ENCODE peak calls at places on chromosomes 16 and 17, in four cellular contexts. S is A549, F is K562, H is HepG2. U is an unnamed sample.

GRCh38 chr17:43536236-43537088 is 9.7 kb downstream of the ETV4 start:
- DNase-seq in S (no peak), F (no peak), H (no peak), U (no peak)

GRCh38 chr17:74426551-74427047 is 5.3 kb upstream of the GPRC5C start:
- DNase-seq in S (no peak), F (no peak), H (no peak), U (no peak)

GRCh38 chr16:5216681-5217080 is 119.1 kb upstream of the EEF2KMT start:
- DNase-seq in S (no peak), F (no peak), H (no peak), U (no peak)

GRCh38 chr16:84829168-84829965 is 9.6 kb downstream of the CRISPLD2 start:
- DNase-seq in S (no peak), F (no peak), H (no peak), U (no peak)

GRCh38 chr16:65662236-65662635 is 540.4 kb upstream of the CDH11 start:
- DNase-seq in S (no peak), F (no peak), H (no peak), U (no peak)

GRCh38 chr17:50055055-50055425 is 870 bp upstream of the ITGA3 start:
- DNase-seq in S (no peak), F (no peak), H (no peak), U (peak)

GRCh38 chr16:89395150-89396142 is 94.9 kb downstream of the ANKRD11 start:
- DNase-seq in S (peak), F (no peak), H (peak), U (no peak)

GRCh38 chr17:5825717-5826330 is 241.5 kb upstream of the NLRP1 start:
- DNase-seq in S (no peak), F (no peak), H (no peak), U (no peak)

GRCh38 chr16:82884320-82884898 is 257.6 kb downstream of the CDH13 start:
- DNase-seq in S (no peak), F (no peak), H (no peak), U (no peak)

GRCh38 chr17:37483311-37484039 is 6.2 kb upstream of the DUSP14 start:
- DNase-seq in S (no peak), F (no peak), H (no peak), U (no peak)

GRCh38 chr17:69452664-69453260 is 38.3 kb downstream of the MAP2K6 start:
- DNase-seq in S (no peak), F (no peak), H (no peak), U (no peak)

GRCh38 chr17:491086-492014 is 138.7 kb upstream of the RPH3AL start:
- DNase-seq in S (peak), F (peak), H (peak), U (peak)

GRCh38 chr17:69117855-69118758 is 23.6 kb downstream of the ABCA6 start:
- DNase-seq in S (no peak), F (no peak), H (no peak), U (no peak)

GRCh38 chr17:46726106-46726670 is 92.3 kb downstream of the WNT3 start:
- DNase-seq in S (no peak), F (no peak), H (no peak), U (no peak)

GRCh38 chr16:3050487-3050886 is 4.1 kb downstream of the MMP25 start:
- DNase-seq in S (no peak), F (no peak), H (no peak), U (no peak)

GRCh38 chr17:72590882-72591499 is 470.2 kb downstream of the SOX9 start:
- DNase-seq in S (peak), F (no peak), H (no peak), U (no peak)

GRCh38 chr17:55582910-55583309 is 71.7 kb upstream of the SMIM36 start:
- DNase-seq in S (no peak), F (no peak), H (no peak), U (no peak)

GRCh38 chr17:58329035-58329807 is 626 bp upstream of the TSPOAP1 start:
- DNase-seq in S (no peak), F (peak), H (peak), U (peak)

GRCh38 chr16:10077861-10078260 is 104.4 kb downstream of the GRIN2A start:
- DNase-seq in S (no peak), F (no peak), H (no peak), U (no peak)

GRCh38 chr16:10076037-10076436 is 106.2 kb downstream of the GRIN2A start:
- DNase-seq in S (no peak), F (no peak), H (peak), U (no peak)

GRCh38 chr16:10080031-10080772 is 102.0 kb downstream of the GRIN2A start:
- DNase-seq in S (no peak), F (no peak), H (no peak), U (no peak)

GRCh38 chr16:10081201-10081940 is 100.9 kb downstream of the GRIN2A start:
- DNase-seq in S (no peak), F (no peak), H (no peak), U (no peak)

GRCh38 chr16:10078541-10078949 is 103.7 kb downstream of the GRIN2A start:
- DNase-seq in S (no peak), F (no peak), H (peak), U (peak)
- TF ChIP-seq USF2 in S (no peak), F (no peak), H (no peak), U (no peak)

DNA sequence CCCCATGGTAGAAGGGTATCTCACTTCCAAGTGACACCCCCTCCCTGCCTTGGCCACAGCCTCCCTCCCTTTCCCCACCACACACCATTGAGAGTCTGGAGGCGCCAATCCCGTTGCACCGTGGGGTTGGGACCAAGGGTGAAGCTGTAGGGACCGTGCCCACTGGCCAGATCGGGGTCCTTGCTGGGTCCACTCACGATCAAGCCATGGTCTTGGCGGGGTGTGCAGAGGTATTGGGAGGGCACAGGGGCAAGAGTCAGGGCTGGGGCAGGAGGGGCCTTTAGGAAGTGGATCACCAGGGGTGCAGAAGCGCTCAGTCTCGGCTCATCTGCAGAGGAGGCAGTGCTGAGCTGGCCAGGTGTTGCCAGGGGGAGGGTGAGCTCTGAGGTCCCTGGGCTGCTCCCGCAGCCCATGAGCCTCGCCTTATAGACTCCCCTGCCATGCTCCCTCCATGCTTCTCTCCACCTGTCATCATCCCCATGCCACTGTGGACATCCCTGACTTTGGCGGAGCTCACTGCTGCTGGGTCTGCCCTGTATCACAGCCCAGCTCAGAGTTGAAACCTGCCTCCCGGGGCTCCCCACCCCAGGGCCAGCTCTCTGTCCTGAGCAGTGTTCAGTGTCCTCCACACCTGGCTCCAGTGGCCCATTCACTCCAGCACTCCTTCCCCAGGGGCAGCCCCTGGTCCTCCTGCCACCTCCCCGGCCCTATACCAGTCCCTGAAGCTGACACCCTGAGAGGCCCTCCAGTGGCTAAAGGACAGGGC is 8.3 kb downstream of the CDH16 start:
- DNase-seq in S (no peak), F (no peak), H (no peak), U (no peak)
- TF ChIP-seq HMGXB4 in S (no peak), F (no peak), H (no peak), U (no peak)

DNA sequence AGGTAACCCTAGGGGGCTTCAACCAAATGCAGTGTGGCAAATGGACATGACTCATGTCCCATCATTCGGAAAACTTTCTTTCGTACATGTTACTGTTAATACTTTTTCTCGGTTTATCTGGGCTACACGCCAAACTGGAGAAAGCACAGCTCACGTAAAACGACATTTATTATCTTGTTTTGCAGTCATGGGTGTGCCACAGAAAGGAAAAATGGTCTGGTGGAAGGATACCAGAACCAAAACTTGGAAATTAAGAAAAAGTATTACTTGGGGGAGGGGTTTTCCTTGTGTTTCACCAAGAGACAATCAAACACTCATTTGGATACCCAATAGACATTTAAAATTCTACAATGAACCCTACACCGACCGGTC is 23.6 kb downstream of the ALOX15B start:
- DNase-seq in S (no peak), F (no peak), H (no peak), U (no peak)
- TF ChIP-seq USF2 in S (no peak), F (no peak), H (no peak), U (no peak)

GRCh38 chr16:8631373-8631772 is 9.9 kb downstream of the METTL22 start:
- DNase-seq in S (no peak), F (no peak), H (no peak), U (no peak)

GRCh38 chr16:8639694-8640093 is 18.2 kb downstream of the METTL22 start:
- DNase-seq in S (no peak), F (no peak), H (no peak), U (no peak)

GRCh38 chr16:8631818-8632217 is 10.3 kb downstream of the METTL22 start:
- DNase-seq in S (no peak), F (no peak), H (no peak), U (no peak)

GRCh38 chr16:8632675-8633182 is 11.2 kb downstream of the METTL22 start:
- DNase-seq in S (no peak), F (no peak), H (no peak), U (no peak)

GRCh38 chr16:8634991-8635736 is 13.7 kb downstream of the METTL22 start:
- DNase-seq in S (peak), F (peak), H (peak), U (peak)
- TF ChIP-seq HMGXB4 in S (no peak), F (no peak), H (peak), U (no peak)

DNA sequence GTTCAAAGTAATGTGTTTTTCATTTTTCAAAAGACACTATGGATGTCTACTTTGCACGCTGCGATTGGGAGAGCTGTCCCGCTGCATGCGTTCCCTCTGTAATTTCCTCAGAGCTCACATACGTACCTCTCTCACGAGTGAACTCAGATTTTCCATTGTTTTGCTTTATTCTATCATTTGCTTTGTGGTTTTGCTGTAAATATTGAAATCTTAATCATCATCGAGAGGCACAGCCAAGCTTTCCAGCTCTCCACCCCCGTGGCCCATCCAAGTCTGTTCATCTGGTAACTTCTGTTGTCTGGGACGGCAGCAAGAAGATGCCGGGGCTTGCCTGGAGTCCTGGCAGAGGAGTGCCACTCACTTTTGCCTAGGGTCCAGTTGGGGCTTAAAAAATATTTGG is 21.1 kb downstream of the TMC6 start:
- DNase-seq in S (no peak), F (no peak), H (no peak), U (no peak)
- TF ChIP-seq USF2 in S (no peak), F (no peak), H (no peak), U (no peak)

GRCh38 chr16:49469930-49470451 is 96.4 kb downstream of the C16orf78 start:
- DNase-seq in S (no peak), F (no peak), H (no peak), U (no peak)
- TF ChIP-seq HMGXB4 in S (no peak), F (no peak), H (no peak), U (no peak)

GRCh38 chr16:76207270-76207669 is 69.9 kb upstream of the CNTNAP4 start:
- DNase-seq in S (no peak), F (no peak), H (no peak), U (peak)
- TF ChIP-seq USF2 in S (no peak), F (no peak), H (no peak), U (no peak)

GRCh38 chr16:15044286-15044685 is 11.6 kb downstream of the NTAN1 start:
- DNase-seq in S (no peak), F (no peak), H (no peak), U (no peak)
- TF ChIP-seq HMGXB4 in S (no peak), F (no peak), H (no peak), U (no peak)

GRCh38 chr16:77288222-77288621 is 89.0 kb downstream of the SYCE1L start:
- DNase-seq in S (no peak), F (no peak), H (no peak), U (no peak)
- TF ChIP-seq USF2 in S (no peak), F (no peak), H (no peak), U (no peak)

DNA sequence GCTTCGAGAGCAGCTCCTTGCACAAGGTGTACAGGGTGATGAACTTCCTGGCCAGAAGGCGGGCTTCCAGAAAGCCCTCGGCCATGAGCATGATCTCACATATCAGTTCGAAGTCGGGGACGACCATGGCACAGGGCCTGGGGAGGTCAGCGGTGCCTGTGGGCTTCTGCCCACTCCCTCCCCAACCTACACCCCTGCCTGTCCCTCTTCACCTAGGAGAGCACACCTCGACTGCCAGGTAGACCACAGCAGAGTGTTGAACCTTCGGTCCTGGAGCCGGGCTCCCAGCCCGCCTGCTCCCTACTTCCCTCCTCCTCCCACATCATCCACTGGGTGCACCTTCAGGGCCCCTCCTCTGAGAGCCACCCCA is 82.2 kb downstream of the DNAH17 start:
- DNase-seq in S (no peak), F (no peak), H (no peak), U (no peak)
- TF ChIP-seq HMGXB4 in S (no peak), F (no peak), H (no peak), U (no peak)